ENCODE peak calls at places on chromosomes 1 and 21, in four cellular contexts. One of them, this sample, is unnamed.

GRCh38 chr1:48979940-48980339 is 203.2 kb upstream of the BEND5 start:
- DNase-seq in tibial artery: no peak
- DNase-seq in H1: no peak
- DNase-seq in omental fat pad: no peak
- DNase-seq in this sample: no peak

GRCh38 chr21:35565204-35565611 is 495.1 kb downstream of the SETD4 start:
- DNase-seq in omental fat pad: no peak
- DNase-seq in H1: no peak
- DNase-seq in tibial artery: peak; percentile 71
- DNase-seq in this sample: no peak

GRCh38 chr1:29729281-29729680 is 493.0 kb downstream of the PTPRU start:
- DNase-seq in tibial artery: no peak
- DNase-seq in omental fat pad: no peak
- DNase-seq in H1: no peak
- DNase-seq in this sample: no peak

GRCh38 chr1:156282143-156282478 is 514 bp downstream of the SMG5 start:
- DNase-seq in H1: no peak
- DNase-seq in omental fat pad: no peak
- DNase-seq in tibial artery: no peak
- DNase-seq in this sample: no peak

GRCh38 chr1:86965012-86965826 is 50.8 kb downstream of the HS2ST1 start:
- DNase-seq in H1: no peak
- DNase-seq in tibial artery: no peak
- DNase-seq in omental fat pad: no peak
- DNase-seq in this sample: no peak

GRCh38 chr1:16978589-16979474 is 1.6 kb downstream of the MFAP2 start:
- DNase-seq in H1: no peak
- DNase-seq in tibial artery: peak; percentile 93
- DNase-seq in omental fat pad: no peak
- DNase-seq in this sample: no peak

GRCh38 chr1:207890136-207890738 is 20.7 kb downstream of the CD34 start:
- DNase-seq in H1: no peak
- DNase-seq in omental fat pad: no peak
- DNase-seq in tibial artery: peak; percentile 86
- DNase-seq in this sample: no peak

GRCh38 chr1:207828046-207828445 is 76.2 kb downstream of the CD46 start:
- DNase-seq in tibial artery: peak; percentile 51
- DNase-seq in omental fat pad: no peak
- DNase-seq in H1: no peak
- DNase-seq in this sample: no peak

GRCh38 chr21:45494135-45494850 is 47.9 kb downstream of the SLC19A1 start:
- DNase-seq in omental fat pad: no peak
- DNase-seq in tibial artery: no peak
- DNase-seq in H1: no peak
- DNase-seq in this sample: no peak

GRCh38 chr1:38046333-38046883 is at the start of gene POU3F1:
- DNase-seq in omental fat pad: no peak
- DNase-seq in H1: no peak
- DNase-seq in tibial artery: no peak
- DNase-seq in this sample: no peak

GRCh38 chr1:247268390-247269045 is 12.6 kb downstream of the VN1R5 start:
- DNase-seq in omental fat pad: no peak
- DNase-seq in H1: no peak
- DNase-seq in tibial artery: no peak
- DNase-seq in this sample: no peak

GRCh38 chr1:17984510-17985085 is 123.0 kb upstream of the IGSF21 start:
- DNase-seq in H1: peak; percentile 27
- DNase-seq in omental fat pad: no peak
- DNase-seq in tibial artery: no peak
- DNase-seq in this sample: no peak

GRCh38 chr1:59008599-59009347 is 224.9 kb upstream of the JUN start:
- DNase-seq in H1: no peak
- DNase-seq in omental fat pad: no peak
- DNase-seq in tibial artery: no peak
- DNase-seq in this sample: no peak

GRCh38 chr1:185960377-185961151 is 226.4 kb downstream of the HMCN1 start:
- DNase-seq in tibial artery: peak; percentile 73
- DNase-seq in H1: no peak
- DNase-seq in omental fat pad: no peak
- DNase-seq in this sample: no peak

GRCh38 chr1:198806861-198807260 is 168.0 kb downstream of the PTPRC start:
- DNase-seq in tibial artery: no peak
- DNase-seq in omental fat pad: no peak
- DNase-seq in H1: no peak
- DNase-seq in this sample: no peak

GRCh38 chr1:69976896-69977295 is 228.5 kb downstream of the LRRC40 start:
- DNase-seq in H1: no peak
- DNase-seq in omental fat pad: no peak
- DNase-seq in tibial artery: no peak
- DNase-seq in this sample: no peak

GRCh38 chr1:28329395-28330153 is 734 bp downstream of the MED18 start:
- DNase-seq in H1: no peak
- DNase-seq in omental fat pad: no peak
- DNase-seq in tibial artery: peak; percentile 67
- DNase-seq in this sample: no peak

GRCh38 chr21:38095220-38095619 is 161.6 kb upstream of the KCNJ15 start:
- DNase-seq in omental fat pad: no peak
- DNase-seq in tibial artery: no peak
- DNase-seq in H1: no peak
- DNase-seq in this sample: no peak

GRCh38 chr1:1178794-1179331 is 5.2 kb downstream of the TTLL10 start:
- DNase-seq in omental fat pad: no peak
- DNase-seq in H1: no peak
- DNase-seq in tibial artery: no peak
- DNase-seq in this sample: no peak

GRCh38 chr1:209746469-209747269 is 9.2 kb upstream of the TRAF3IP3 start:
- DNase-seq in omental fat pad: no peak
- DNase-seq in tibial artery: no peak
- DNase-seq in H1: no peak
- DNase-seq in this sample: no peak

GRCh38 chr1:101128851-101129250 is 103.3 kb upstream of the DPH5 start:
- DNase-seq in tibial artery: no peak
- DNase-seq in omental fat pad: no peak
- DNase-seq in H1: no peak
- DNase-seq in this sample: no peak

GRCh38 chr1:230208619-230209261 is 141.7 kb downstream of the GALNT2 start:
- DNase-seq in omental fat pad: no peak
- DNase-seq in tibial artery: no peak
- DNase-seq in H1: no peak
- DNase-seq in this sample: no peak

GRCh38 chr1:23657659-23658275 is 33.8 kb upstream of the RPL11 start:
- DNase-seq in H1: peak; percentile 50
- DNase-seq in tibial artery: no peak
- DNase-seq in omental fat pad: no peak
- DNase-seq in this sample: no peak

GRCh38 chr1:70355111-70355407 is 537 bp upstream of the ANKRD13C start:
- DNase-seq in omental fat pad: no peak
- DNase-seq in H1: no peak
- DNase-seq in tibial artery: no peak
- DNase-seq in this sample: no peak

GRCh38 chr1:64581786-64582185 is 111.9 kb downstream of the CACHD1 start:
- DNase-seq in omental fat pad: no peak
- DNase-seq in tibial artery: no peak
- DNase-seq in H1: no peak
- DNase-seq in this sample: no peak

GRCh38 chr1:119713538-119714456 is 2.1 kb downstream of the PHGDH start:
- DNase-seq in tibial artery: no peak
- DNase-seq in omental fat pad: no peak
- DNase-seq in H1: no peak
- DNase-seq in this sample: no peak

GRCh38 chr1:6260961-6261614 is at the start of gene GPR153:
- DNase-seq in H1: no peak
- DNase-seq in tibial artery: no peak
- DNase-seq in omental fat pad: no peak
- DNase-seq in this sample: no peak

GRCh38 chr1:26045712-26046312 is at the start of gene SLC30A2:
- DNase-seq in tibial artery: no peak
- DNase-seq in omental fat pad: no peak
- DNase-seq in H1: no peak
- DNase-seq in this sample: peak; percentile 29

DNA sequence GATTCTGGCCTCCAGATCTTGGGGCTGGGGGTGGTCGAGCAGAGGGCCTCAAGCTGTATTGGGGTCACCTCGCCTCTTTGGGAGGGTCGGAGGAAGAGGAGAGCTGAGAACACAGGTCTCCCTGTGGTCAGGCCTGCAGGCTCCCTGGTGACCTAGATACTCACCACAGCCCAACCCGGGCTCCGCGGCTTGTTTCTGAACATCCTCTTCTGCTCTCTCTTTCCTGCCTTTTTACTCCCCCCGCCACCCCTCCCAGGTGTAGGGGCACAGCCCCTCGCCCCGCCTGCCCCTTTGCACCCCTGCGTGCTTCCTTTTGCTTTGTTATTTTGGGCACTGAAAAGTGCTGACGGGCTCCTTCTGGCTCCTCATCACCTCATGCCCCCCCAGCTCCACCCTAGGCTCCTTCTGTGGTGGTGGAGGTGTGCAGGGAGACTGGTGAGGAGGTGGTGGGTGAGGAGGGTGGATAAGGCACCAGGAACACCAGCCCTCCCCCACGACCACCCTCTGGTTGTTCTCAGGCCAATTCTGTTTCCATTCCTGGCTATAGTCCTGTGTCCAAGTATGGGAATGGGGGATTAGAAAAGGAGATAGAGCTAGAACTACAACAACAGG is 10.6 kb upstream of the LINGO4 start:
- DNase-seq in omental fat pad: no peak
- DNase-seq in H1: no peak
- DNase-seq in tibial artery: no peak
- DNase-seq in this sample: no peak
- TF ChIP-seq CTCF in omental fat pad: no peak
- TF ChIP-seq CTCF in H1: no peak
- TF ChIP-seq CTCF in tibial artery: no peak
- TF ChIP-seq CTCF in this sample: no peak

DNA sequence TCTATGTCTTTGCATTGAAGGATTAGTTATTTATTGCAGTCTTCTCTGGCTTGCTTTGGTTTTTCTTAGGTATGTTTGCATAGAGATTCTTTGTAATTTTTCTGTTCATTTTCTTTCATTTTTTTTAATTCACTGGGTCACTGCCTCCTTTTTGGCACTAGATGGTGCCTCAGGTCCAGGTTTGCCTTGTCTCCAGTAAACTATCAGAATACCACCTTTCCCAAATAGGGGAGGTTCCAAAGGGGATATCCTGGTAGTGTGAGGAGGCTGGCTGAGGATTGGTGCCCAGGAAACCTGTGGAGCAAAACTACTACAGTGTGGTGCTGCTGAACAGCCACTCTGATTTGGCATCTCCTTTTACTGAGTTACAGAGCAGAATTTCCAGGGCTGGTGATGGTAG is 257.1 kb downstream of the KCTD3 start:
- DNase-seq in omental fat pad: no peak
- DNase-seq in tibial artery: no peak
- DNase-seq in H1: peak; percentile 9
- DNase-seq in this sample: no peak
- TF ChIP-seq CTCF in omental fat pad: no peak
- TF ChIP-seq CTCF in tibial artery: no peak
- TF ChIP-seq CTCF in H1: peak; percentile 61
- TF ChIP-seq CTCF in this sample: peak; percentile 33

GRCh38 chr1:147273409-147274307 is 31.2 kb downstream of the CHD1L start:
- DNase-seq in omental fat pad: no peak
- DNase-seq in tibial artery: no peak
- DNase-seq in H1: no peak
- DNase-seq in this sample: no peak
- TF ChIP-seq CTCF in omental fat pad: no peak
- TF ChIP-seq CTCF in tibial artery: peak; percentile 54
- TF ChIP-seq CTCF in H1: peak; percentile 53
- TF ChIP-seq CTCF in this sample: peak; percentile 91

DNA sequence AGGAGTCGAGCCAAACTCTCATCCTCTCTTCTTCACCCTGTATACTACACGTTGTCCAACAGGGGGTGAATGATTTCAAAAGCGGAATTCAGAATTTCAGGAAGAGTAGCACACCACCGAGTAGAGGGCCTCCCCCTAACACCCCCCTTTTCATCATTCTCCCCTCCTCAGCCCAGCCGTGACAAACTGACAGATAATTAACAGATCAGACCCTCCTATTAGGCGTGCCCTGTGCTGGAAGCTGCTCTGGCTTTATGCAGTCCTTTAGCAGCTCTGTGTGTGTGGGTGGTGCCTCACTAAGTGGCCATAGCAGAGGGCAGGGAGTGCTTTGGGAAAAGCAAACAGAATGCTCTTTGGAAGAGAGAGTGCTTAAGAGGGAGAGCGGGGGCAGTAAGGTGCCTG is 44.3 kb downstream of the PEX14 start:
- DNase-seq in omental fat pad: no peak
- DNase-seq in tibial artery: no peak
- DNase-seq in H1: no peak
- DNase-seq in this sample: no peak
- TF ChIP-seq CTCF in omental fat pad: no peak
- TF ChIP-seq CTCF in tibial artery: no peak
- TF ChIP-seq CTCF in H1: no peak
- TF ChIP-seq CTCF in this sample: no peak

DNA sequence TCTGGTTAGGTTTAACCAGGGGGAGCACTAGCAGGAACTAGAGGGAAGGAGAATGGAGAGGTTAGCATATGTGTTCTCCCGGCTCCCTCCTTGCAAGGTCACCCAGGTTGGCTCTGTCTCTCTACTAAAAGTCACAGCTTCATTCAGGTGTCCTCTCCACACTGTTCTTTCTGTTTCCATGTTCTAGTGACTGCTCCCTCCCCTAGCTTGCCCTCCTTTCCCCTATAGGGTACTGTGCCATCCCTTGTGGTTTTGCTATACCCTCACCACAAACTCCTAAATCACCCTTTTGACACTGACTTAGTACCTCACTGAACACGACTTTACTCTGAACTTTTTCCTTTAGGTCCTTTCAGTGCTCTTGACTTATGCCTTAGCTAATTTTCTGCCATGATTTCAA is 389.3 kb downstream of the ST6GALNAC3 start:
- DNase-seq in omental fat pad: no peak
- DNase-seq in H1: no peak
- DNase-seq in tibial artery: no peak
- DNase-seq in this sample: no peak
- TF ChIP-seq CTCF in omental fat pad: no peak
- TF ChIP-seq CTCF in H1: no peak
- TF ChIP-seq CTCF in tibial artery: no peak
- TF ChIP-seq CTCF in this sample: no peak